ENCODE peak calls at places on chromosomes 16 and 17, in nine cellular contexts. One of them, this sample, is unnamed.

GRCh38 chr16:66264311-66265105 is 102.0 kb upstream of the CDH5 start:
- DNase-seq in activated CD4-positive, CD25-positive, alpha-beta regulatory T cell: no peak
- DNase-seq in activated CD4-positive, alpha-beta T cell treated with anti-CD3 and anti-CD28 coated beads for 1 hour: no peak
- DNase-seq in uterus: no peak
- DNase-seq in fibroblast of mammary gland: no peak
- DNase-seq in activated T-cell treated with anti-CD3 and anti-CD28 coated beads for 1 hour: no peak
- DNase-seq in NCI-H1105: no peak
- DNase-seq in lung: no peak
- DNase-seq in neuronal stem cell: no peak
- DNase-seq in this sample: no peak

GRCh38 chr17:70110443-70110880 is 35.4 kb downstream of the KCNJ16 start:
- DNase-seq in activated CD4-positive, CD25-positive, alpha-beta regulatory T cell: no peak
- DNase-seq in activated CD4-positive, alpha-beta T cell treated with anti-CD3 and anti-CD28 coated beads for 1 hour: no peak
- DNase-seq in uterus: no peak
- DNase-seq in fibroblast of mammary gland: peak; percentile 27
- DNase-seq in activated T-cell treated with anti-CD3 and anti-CD28 coated beads for 1 hour: no peak
- DNase-seq in NCI-H1105: no peak
- DNase-seq in lung: no peak
- DNase-seq in neuronal stem cell: no peak
- DNase-seq in this sample: peak; percentile 68

GRCh38 chr16:49663081-49664057 is 192.5 kb downstream of the ZNF423 start:
- DNase-seq in activated CD4-positive, CD25-positive, alpha-beta regulatory T cell: no peak
- DNase-seq in activated CD4-positive, alpha-beta T cell treated with anti-CD3 and anti-CD28 coated beads for 1 hour: no peak
- DNase-seq in uterus: peak; percentile 48
- DNase-seq in fibroblast of mammary gland: no peak
- DNase-seq in activated T-cell treated with anti-CD3 and anti-CD28 coated beads for 1 hour: no peak
- DNase-seq in NCI-H1105: no peak
- DNase-seq in lung: no peak
- DNase-seq in neuronal stem cell: no peak
- DNase-seq in this sample: no peak

GRCh38 chr16:9012330-9012729 is 48.6 kb upstream of the USP7 start:
- DNase-seq in activated CD4-positive, CD25-positive, alpha-beta regulatory T cell: no peak
- DNase-seq in activated CD4-positive, alpha-beta T cell treated with anti-CD3 and anti-CD28 coated beads for 1 hour: no peak
- DNase-seq in uterus: no peak
- DNase-seq in fibroblast of mammary gland: no peak
- DNase-seq in activated T-cell treated with anti-CD3 and anti-CD28 coated beads for 1 hour: no peak
- DNase-seq in NCI-H1105: no peak
- DNase-seq in lung: no peak
- DNase-seq in neuronal stem cell: no peak
- DNase-seq in this sample: no peak

GRCh38 chr16:49532873-49533272 is 159.3 kb downstream of the C16orf78 start:
- DNase-seq in activated CD4-positive, CD25-positive, alpha-beta regulatory T cell: no peak
- DNase-seq in activated CD4-positive, alpha-beta T cell treated with anti-CD3 and anti-CD28 coated beads for 1 hour: no peak
- DNase-seq in uterus: no peak
- DNase-seq in fibroblast of mammary gland: no peak
- DNase-seq in activated T-cell treated with anti-CD3 and anti-CD28 coated beads for 1 hour: no peak
- DNase-seq in NCI-H1105: no peak
- DNase-seq in lung: no peak
- DNase-seq in neuronal stem cell: no peak
- DNase-seq in this sample: no peak

GRCh38 chr17:38608648-38609047 is 2.9 kb upstream of the SRCIN1 start:
- DNase-seq in activated CD4-positive, CD25-positive, alpha-beta regulatory T cell: no peak
- DNase-seq in activated CD4-positive, alpha-beta T cell treated with anti-CD3 and anti-CD28 coated beads for 1 hour: no peak
- DNase-seq in uterus: no peak
- DNase-seq in fibroblast of mammary gland: no peak
- DNase-seq in activated T-cell treated with anti-CD3 and anti-CD28 coated beads for 1 hour: no peak
- DNase-seq in NCI-H1105: peak; percentile 83
- DNase-seq in lung: peak; percentile 56
- DNase-seq in neuronal stem cell: no peak
- DNase-seq in this sample: no peak

GRCh38 chr16:72832640-72833039 is 215.3 kb downstream of the ZFHX3 start:
- DNase-seq in activated CD4-positive, CD25-positive, alpha-beta regulatory T cell: peak; percentile 32
- DNase-seq in activated CD4-positive, alpha-beta T cell treated with anti-CD3 and anti-CD28 coated beads for 1 hour: peak; percentile 38
- DNase-seq in uterus: peak; percentile 94
- DNase-seq in fibroblast of mammary gland: peak; percentile 82
- DNase-seq in activated T-cell treated with anti-CD3 and anti-CD28 coated beads for 1 hour: peak; percentile 53
- DNase-seq in NCI-H1105: peak; percentile 25
- DNase-seq in lung: peak; percentile 79
- DNase-seq in neuronal stem cell: peak; percentile 79
- DNase-seq in this sample: peak; percentile 65

GRCh38 chr17:65366102-65366844 is 195.2 kb downstream of the AXIN2 start:
- DNase-seq in activated CD4-positive, CD25-positive, alpha-beta regulatory T cell: no peak
- DNase-seq in activated CD4-positive, alpha-beta T cell treated with anti-CD3 and anti-CD28 coated beads for 1 hour: no peak
- DNase-seq in uterus: no peak
- DNase-seq in fibroblast of mammary gland: peak; percentile 5
- DNase-seq in activated T-cell treated with anti-CD3 and anti-CD28 coated beads for 1 hour: no peak
- DNase-seq in NCI-H1105: no peak
- DNase-seq in lung: no peak
- DNase-seq in neuronal stem cell: no peak
- DNase-seq in this sample: no peak

GRCh38 chr16:10978846-10979446 is 34.6 kb downstream of the CLEC16A start:
- DNase-seq in activated CD4-positive, CD25-positive, alpha-beta regulatory T cell: no peak
- DNase-seq in activated CD4-positive, alpha-beta T cell treated with anti-CD3 and anti-CD28 coated beads for 1 hour: no peak
- DNase-seq in uterus: no peak
- DNase-seq in fibroblast of mammary gland: no peak
- DNase-seq in activated T-cell treated with anti-CD3 and anti-CD28 coated beads for 1 hour: no peak
- DNase-seq in NCI-H1105: no peak
- DNase-seq in lung: no peak
- DNase-seq in neuronal stem cell: no peak
- DNase-seq in this sample: no peak

GRCh38 chr17:40243756-40244155 is 24.7 kb downstream of the WIPF2 start:
- DNase-seq in activated CD4-positive, CD25-positive, alpha-beta regulatory T cell: no peak
- DNase-seq in activated CD4-positive, alpha-beta T cell treated with anti-CD3 and anti-CD28 coated beads for 1 hour: no peak
- DNase-seq in uterus: no peak
- DNase-seq in fibroblast of mammary gland: no peak
- DNase-seq in activated T-cell treated with anti-CD3 and anti-CD28 coated beads for 1 hour: no peak
- DNase-seq in NCI-H1105: no peak
- DNase-seq in lung: no peak
- DNase-seq in neuronal stem cell: no peak
- DNase-seq in this sample: no peak

GRCh38 chr16:81558444-81559175 is 114.0 kb downstream of the CMIP start:
- DNase-seq in activated CD4-positive, CD25-positive, alpha-beta regulatory T cell: no peak
- DNase-seq in activated CD4-positive, alpha-beta T cell treated with anti-CD3 and anti-CD28 coated beads for 1 hour: no peak
- DNase-seq in uterus: no peak
- DNase-seq in fibroblast of mammary gland: no peak
- DNase-seq in activated T-cell treated with anti-CD3 and anti-CD28 coated beads for 1 hour: no peak
- DNase-seq in NCI-H1105: no peak
- DNase-seq in lung: peak; percentile 76
- DNase-seq in neuronal stem cell: no peak
- DNase-seq in this sample: no peak

GRCh38 chr17:17032131-17032692 is 10.0 kb upstream of the MPRIP start:
- DNase-seq in activated CD4-positive, CD25-positive, alpha-beta regulatory T cell: no peak
- DNase-seq in activated CD4-positive, alpha-beta T cell treated with anti-CD3 and anti-CD28 coated beads for 1 hour: no peak
- DNase-seq in uterus: no peak
- DNase-seq in fibroblast of mammary gland: peak; percentile 51
- DNase-seq in activated T-cell treated with anti-CD3 and anti-CD28 coated beads for 1 hour: no peak
- DNase-seq in NCI-H1105: no peak
- DNase-seq in lung: no peak
- DNase-seq in neuronal stem cell: no peak
- DNase-seq in this sample: peak; percentile 79

GRCh38 chr16:15739449-15739848 is 89.4 kb downstream of the NDE1 start:
- DNase-seq in activated CD4-positive, CD25-positive, alpha-beta regulatory T cell: no peak
- DNase-seq in activated CD4-positive, alpha-beta T cell treated with anti-CD3 and anti-CD28 coated beads for 1 hour: no peak
- DNase-seq in uterus: no peak
- DNase-seq in fibroblast of mammary gland: no peak
- DNase-seq in activated T-cell treated with anti-CD3 and anti-CD28 coated beads for 1 hour: no peak
- DNase-seq in NCI-H1105: no peak
- DNase-seq in lung: no peak
- DNase-seq in neuronal stem cell: no peak
- DNase-seq in this sample: no peak

GRCh38 chr16:86951831-86952598 is 365.2 kb downstream of the C16orf95 start:
- DNase-seq in activated CD4-positive, CD25-positive, alpha-beta regulatory T cell: no peak
- DNase-seq in activated CD4-positive, alpha-beta T cell treated with anti-CD3 and anti-CD28 coated beads for 1 hour: no peak
- DNase-seq in uterus: no peak
- DNase-seq in fibroblast of mammary gland: peak; percentile 100
- DNase-seq in activated T-cell treated with anti-CD3 and anti-CD28 coated beads for 1 hour: no peak
- DNase-seq in NCI-H1105: no peak
- DNase-seq in lung: no peak
- DNase-seq in neuronal stem cell: no peak
- DNase-seq in this sample: peak; percentile 100